ENCODE peak calls at places on chromosomes 2 and 18, in four cellular contexts. H is A549, J is HepG2, Y is K562. L is an unnamed sample.

GRCh38 chr2:8018956-8019355 is 662.9 kb upstream of the ID2 start:
- DNase-seq in H (no peak), J (no peak), Y (no peak), L (no peak)

GRCh38 chr2:111671426-111672150 is 212.4 kb downstream of the ANAPC1 start:
- DNase-seq in H (no peak), J (peak), Y (no peak), L (no peak)

GRCh38 chr2:143422681-143423080 is 293.5 kb downstream of the ARHGAP15 start:
- DNase-seq in J (no peak), H (no peak), Y (no peak), L (no peak)

GRCh38 chr2:219182331-219183150 is 4.5 kb downstream of the RETREG2 start:
- DNase-seq in H (no peak), Y (no peak), J (no peak), L (no peak)

GRCh38 chr2:150495993-150496627 is 8.6 kb upstream of the RND3 start:
- DNase-seq in H (no peak), Y (no peak), J (no peak), L (no peak)

GRCh38 chr2:173193925-173194324 is 118.3 kb downstream of the MAP3K20 start:
- DNase-seq in Y (no peak), H (no peak), J (no peak), L (no peak)

GRCh38 chr18:4358618-4359017 is 96.5 kb downstream of the DLGAP1 start:
- DNase-seq in J (no peak), Y (no peak), H (no peak), L (peak)

GRCh38 chr18:29892960-29893558 is 1149.5 kb downstream of the DSC3 start:
- DNase-seq in H (no peak), Y (peak), J (no peak), L (no peak)

GRCh38 chr2:235848055-235848454 is 320.1 kb downstream of the GBX2 start:
- DNase-seq in J (no peak), Y (no peak), H (no peak), L (no peak)

GRCh38 chr2:171551836-171552235 is 29.6 kb downstream of the CYBRD1 start:
- DNase-seq in J (no peak), H (no peak), Y (no peak), L (no peak)

GRCh38 chr2:240285725-240286124 is 145.3 kb upstream of the OTOS start:
- DNase-seq in Y (no peak), H (no peak), J (no peak), L (no peak)

GRCh38 chr2:100292022-100292580 is 30.2 kb downstream of the LONRF2 start:
- DNase-seq in H (peak), J (peak), Y (peak), L (no peak)

GRCh38 chr2:118386636-118387302 is 298.5 kb downstream of the INSIG2 start:
- DNase-seq in J (no peak), Y (no peak), H (peak), L (no peak)

GRCh38 chr2:28664120-28664842 is 87.3 kb upstream of the PPP1CB start:
- DNase-seq in J (peak), Y (no peak), H (no peak), L (no peak)

GRCh38 chr2:88129313-88129959 is 1.6 kb upstream of the FABP1 start:
- DNase-seq in J (no peak), H (no peak), Y (no peak), L (no peak)

GRCh38 chr2:5148392-5149085 is 543.6 kb upstream of the SOX11 start:
- DNase-seq in J (no peak), Y (no peak), H (no peak), L (no peak)

GRCh38 chr2:10039658-10040410 is 3.5 kb upstream of the KLF11 start:
- DNase-seq in H (no peak), J (no peak), Y (no peak), L (no peak)

GRCh38 chr2:171460537-171460936 is 26.5 kb downstream of the DCAF17 start:
- DNase-seq in J (peak), H (no peak), Y (no peak), L (no peak)

GRCh38 chr2:105617631-105618350 is 126.9 kb upstream of the NCK2 start:
- DNase-seq in H (no peak), J (peak), Y (no peak), L (no peak)

GRCh38 chr2:10688921-10689807 is 611 bp downstream of the NOL10 start:
- DNase-seq in H (peak), J (no peak), Y (peak), L (no peak)

GRCh38 chr18:42048150-42048549 is 93.1 kb downstream of the PIK3C3 start:
- DNase-seq in J (peak), Y (no peak), H (no peak), L (no peak)

GRCh38 chr2:41038408-41038807 is 586.5 kb upstream of the SLC8A1 start:
- DNase-seq in H (no peak), J (no peak), Y (no peak), L (no peak)

GRCh38 chr2:10647451-10647850 is 42.3 kb downstream of the NOL10 start:
- DNase-seq in J (no peak), H (no peak), Y (no peak), L (no peak)

GRCh38 chr2:96485751-96486643 is 19.2 kb downstream of the NEURL3 start:
- DNase-seq in H (no peak), Y (no peak), J (peak), L (peak)

GRCh38 chr2:40115348-40115747 is 336.3 kb upstream of the THUMPD2 start:
- DNase-seq in Y (no peak), J (no peak), H (no peak), L (no peak)

GRCh38 chr2:10520154-10520553 is 72.0 kb upstream of the ODC1 start:
- DNase-seq in Y (no peak), H (no peak), J (no peak), L (peak)

GRCh38 chr2:7697052-7697451 is 779.8 kb downstream of the RNF144A start:
- DNase-seq in H (no peak), J (no peak), Y (no peak), L (no peak)

GRCh38 chr2:105179469-105180372 is 61.8 kb upstream of the GPR45 start:
- DNase-seq in H (peak), Y (peak), J (peak), L (no peak)

GRCh38 chr2:9179572-9180201 is 26.9 kb upstream of the ASAP2 start:
- DNase-seq in H (peak), Y (no peak), J (peak), L (no peak)

GRCh38 chr2:131154071-131154531 is 49.0 kb downstream of the PLEKHB2 start:
- DNase-seq in Y (peak), H (peak), J (peak), L (no peak)

GRCh38 chr2:27095745-27096651 is 9.4 kb downstream of the KHK start:
- DNase-seq in Y (peak), H (peak), J (peak), L (peak)

GRCh38 chr2:55490554-55490953 is 29.0 kb upstream of the CFAP36 start:
- DNase-seq in H (no peak), J (peak), Y (peak), L (no peak)

GRCh38 chr2:150997066-150997465 is 264.6 kb downstream of the RBM43 start:
- DNase-seq in Y (no peak), H (no peak), J (no peak), L (no peak)

GRCh38 chr2:97267411-97268074 is 154.6 kb downstream of the ANKRD36 start:
- DNase-seq in Y (no peak), J (peak), H (no peak), L (no peak)

GRCh38 chr2:37244017-37244416 is 12.6 kb downstream of the NDUFAF7 start:
- DNase-seq in H (no peak), Y (no peak), J (no peak), L (no peak)

GRCh38 chr2:228549390-228550007 is 368.0 kb upstream of the SPHKAP start:
- DNase-seq in H (no peak), J (no peak), Y (no peak), L (no peak)

GRCh38 chr2:75500633-75501032 is 60.1 kb downstream of the EVA1A start:
- DNase-seq in Y (no peak), J (no peak), H (no peak), L (no peak)
- TF ChIP-seq PHF8 in Y (no peak), J (no peak), H (no peak), L (no peak)

GRCh38 chr2:113842919-113843736 is 46.8 kb upstream of the ACTR3 start:
- DNase-seq in Y (no peak), H (no peak), J (no peak), L (no peak)
- TF ChIP-seq PHF8 in Y (no peak), H (no peak), J (no peak), L (no peak)

GRCh38 chr2:101442042-101442666 is 32.8 kb downstream of the RFX8 start:
- DNase-seq in H (no peak), Y (no peak), J (no peak), L (no peak)

GRCh38 chr2:101442667-101443061 is 32.2 kb downstream of the RFX8 start:
- DNase-seq in H (no peak), J (peak), Y (no peak), L (no peak)

GRCh38 chr2:101450965-101451364 is 23.9 kb downstream of the RFX8 start:
- DNase-seq in J (no peak), Y (no peak), H (no peak), L (no peak)

DNA sequence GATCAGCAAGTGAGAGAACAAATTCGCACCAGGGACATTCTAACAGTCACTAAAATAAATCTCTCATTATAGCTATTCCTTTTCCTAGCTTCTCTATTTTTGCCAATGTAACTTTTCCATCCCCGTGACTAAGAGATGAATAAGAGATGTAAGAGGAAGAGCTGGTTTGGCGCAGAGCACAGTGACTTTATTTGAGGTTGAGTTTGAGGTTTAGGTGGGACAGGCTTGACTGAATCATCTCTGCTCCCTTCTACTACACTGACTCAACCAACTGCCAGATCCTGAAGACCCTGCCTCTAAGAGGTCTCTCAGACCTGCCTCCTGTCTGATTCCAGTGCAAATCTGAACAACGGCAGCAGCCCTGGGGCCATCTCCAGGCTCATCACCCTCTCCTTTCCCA is 28.0 kb downstream of the RFX8 start:
- DNase-seq in J (no peak), Y (no peak), H (no peak), L (no peak)
- TF ChIP-seq PHF8 in J (no peak), Y (no peak), H (no peak), L (no peak)

DNA sequence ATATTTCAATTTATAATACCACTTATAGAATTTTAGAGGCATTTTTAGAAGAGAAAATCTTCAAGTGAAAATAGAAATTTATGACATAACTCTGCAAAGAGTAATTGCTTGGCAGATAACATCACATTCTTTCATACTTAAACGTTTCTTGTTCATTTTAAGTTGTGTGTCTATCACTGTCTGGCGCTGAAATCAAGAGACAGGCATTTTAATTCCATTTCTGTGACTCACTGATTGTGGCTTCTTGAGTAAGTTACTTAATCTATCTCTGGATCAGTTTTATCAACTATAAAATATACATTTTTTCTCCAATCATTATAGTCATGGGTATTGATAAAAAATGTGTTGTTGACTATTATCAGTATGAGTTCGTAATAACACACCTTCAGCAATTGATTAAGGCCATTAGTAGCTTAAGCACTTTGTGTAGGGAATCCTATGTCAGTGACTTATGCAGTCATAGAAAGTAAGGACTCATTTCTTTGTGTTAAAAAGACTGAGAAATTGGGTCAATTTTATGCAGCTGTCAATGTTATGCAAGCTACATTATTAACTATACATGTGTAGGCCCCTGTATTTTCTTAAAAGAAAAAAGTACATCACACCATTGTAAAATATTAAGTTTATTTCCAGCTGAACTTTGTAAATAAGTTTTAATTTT is 497.3 kb downstream of the CCDC85A start:
- DNase-seq in J (no peak), H (no peak), Y (no peak), L (no peak)
- TF ChIP-seq PHF8 in J (no peak), H (no peak), Y (no peak), L (no peak)

GRCh38 chr2:101999122-101999789 is 7.5 kb downstream of the IL1R2 start:
- DNase-seq in H (peak), J (peak), Y (no peak), L (no peak)
- TF ChIP-seq PHF8 in H (no peak), J (peak), Y (no peak), L (no peak)

GRCh38 chr2:25602333-25602723 is 71.0 kb downstream of the DTNB start:
- DNase-seq in Y (no peak), J (no peak), H (no peak), L (no peak)

GRCh38 chr2:25608718-25609117 is 64.7 kb downstream of the DTNB start:
- DNase-seq in H (no peak), J (peak), Y (no peak), L (no peak)

GRCh38 chr2:25606892-25607291 is 66.5 kb downstream of the DTNB start:
- DNase-seq in H (peak), J (peak), Y (peak), L (no peak)
- TF ChIP-seq PHF8 in H (no peak), J (no peak), Y (no peak), L (no peak)

DNA sequence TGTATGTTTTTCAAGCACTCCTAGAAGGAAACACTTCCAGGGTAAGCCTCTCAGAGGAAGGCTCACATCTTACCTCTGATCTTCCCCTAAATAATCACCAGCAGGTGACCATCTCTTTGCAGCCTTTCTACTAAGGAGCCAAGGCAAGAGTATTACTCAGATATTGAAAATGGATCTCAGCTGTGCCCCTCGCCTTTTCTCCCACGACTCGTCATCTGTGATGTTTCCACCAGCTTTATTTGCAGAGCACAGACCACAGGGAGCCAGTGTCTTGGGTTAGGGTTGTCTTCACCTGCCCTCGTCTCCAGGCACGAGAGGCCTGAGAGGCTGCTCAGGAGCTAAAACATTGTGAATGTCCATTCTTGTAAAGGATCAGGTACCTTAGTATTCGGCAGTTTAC is 16.9 kb upstream of the SCLY start:
- DNase-seq in Y (no peak), H (no peak), J (no peak), L (no peak)
- TF ChIP-seq PHF8 in Y (no peak), H (no peak), J (no peak), L (no peak)

GRCh38 chr2:232588680-232589585 is 38.4 kb downstream of the EIF4E2 start:
- DNase-seq in J (no peak), H (peak), Y (no peak), L (no peak)
- TF ChIP-seq PHF8 in J (no peak), H (no peak), Y (no peak), L (no peak)

GRCh38 chr2:217451634-217452033 is 551.2 kb downstream of the TNS1 start:
- DNase-seq in H (no peak), J (peak), Y (no peak), L (no peak)
- TF ChIP-seq PHF8 in H (no peak), J (no peak), Y (no peak), L (no peak)

L was measured in H1.